ENCODE peak calls at places on chromosomes 4 and X, in nine cellular contexts. L is spleen, F is stomach, P is GM06990, C is BJ, A is heart left ventricle, D is tibial artery, M is bronchial epithelial cell, Q is lung. H is an unnamed sample.

GRCh38 chrX:71106427-71106826 is at the start of gene CXorf65:
- DNase-seq in L (peak; percentile 22), F (no peak), P (no peak), C (no peak), A (no peak), D (no peak), M (no peak), Q (no peak), H (no peak)

GRCh38 chr4:25106363-25107151 is 53.7 kb downstream of the SEPSECS start:
- DNase-seq in L (no peak), F (no peak), P (no peak), C (no peak), A (no peak), D (no peak), M (no peak), Q (no peak), H (no peak)

GRCh38 chrX:17595456-17596035 is 141.7 kb upstream of the SCML1 start:
- DNase-seq in L (no peak), F (no peak), P (no peak), C (peak; percentile 39), A (no peak), D (no peak), M (peak; percentile 91), Q (no peak), H (peak; percentile 64)

GRCh38 chrX:10833299-10834169 is 213.1 kb upstream of the MID1 start:
- DNase-seq in L (no peak), F (peak; percentile 58), P (no peak), C (no peak), A (peak; percentile 29), D (peak; percentile 25), M (peak; percentile 73), Q (peak; percentile 43), H (peak; percentile 58)

GRCh38 chrX:39758791-39759525 is 338.8 kb downstream of the BCOR start:
- DNase-seq in L (no peak), F (no peak), P (no peak), C (no peak), A (peak; percentile 61), D (no peak), M (no peak), Q (no peak), H (no peak)

GRCh38 chrX:120749141-120749846 is 119.4 kb upstream of the C1GALT1C1 start:
- DNase-seq in L (peak; percentile 78), F (no peak), P (peak; percentile 39), C (peak; percentile 41), A (no peak), D (no peak), M (no peak), Q (no peak), H (no peak)

GRCh38 chr4:159101983-159102622 is 776 bp upstream of the RAPGEF2 start:
- DNase-seq in L (no peak), F (no peak), P (no peak), C (no peak), A (no peak), D (no peak), M (no peak), Q (no peak), H (no peak)

GRCh38 chrX:24027985-24028384 is 999 bp upstream of the KLHL15 start:
- DNase-seq in L (no peak), F (no peak), P (no peak), C (no peak), A (no peak), D (no peak), M (no peak), Q (no peak), H (no peak)

GRCh38 chr4:102114118-102114630 is 231.1 kb downstream of the SLC39A8 start:
- DNase-seq in L (no peak), F (no peak), P (no peak), C (no peak), A (no peak), D (no peak), M (no peak), Q (no peak), H (no peak)

GRCh38 chr4:107213880-107214279 is 177.8 kb upstream of the DKK2 start:
- DNase-seq in L (no peak), F (no peak), P (no peak), C (no peak), A (no peak), D (no peak), M (no peak), Q (no peak), H (no peak)

GRCh38 chr4:29983890-29984289 is 736.3 kb upstream of the PCDH7 start:
- DNase-seq in L (peak; percentile 17), F (no peak), P (no peak), C (no peak), A (no peak), D (no peak), M (no peak), Q (no peak), H (no peak)

GRCh38 chrX:17476411-17476810 is 101.4 kb downstream of the NHS start:
- DNase-seq in L (no peak), F (no peak), P (no peak), C (no peak), A (no peak), D (no peak), M (no peak), Q (no peak), H (no peak)

GRCh38 chrX:40151211-40152172 is 53.7 kb upstream of the BCOR start:
- DNase-seq in L (no peak), F (peak; percentile 71), P (no peak), C (no peak), A (peak; percentile 59), D (no peak), M (no peak), Q (no peak), H (no peak)

GRCh38 chr4:4837921-4838601 is 21.4 kb upstream of the MSX1 start:
- DNase-seq in L (peak; percentile 54), F (peak; percentile 14), P (no peak), C (no peak), A (no peak), D (no peak), M (peak; percentile 8), Q (no peak), H (no peak)

GRCh38 chr4:102430511-102430910 is 70.6 kb upstream of the NFKB1 start:
- DNase-seq in L (no peak), F (no peak), P (no peak), C (no peak), A (no peak), D (no peak), M (peak; percentile 40), Q (no peak), H (no peak)

GRCh38 chr4:127609484-127609883 is 23.3 kb upstream of the INTU start:
- DNase-seq in L (no peak), F (no peak), P (no peak), C (no peak), A (no peak), D (no peak), M (no peak), Q (no peak), H (no peak)

DNA sequence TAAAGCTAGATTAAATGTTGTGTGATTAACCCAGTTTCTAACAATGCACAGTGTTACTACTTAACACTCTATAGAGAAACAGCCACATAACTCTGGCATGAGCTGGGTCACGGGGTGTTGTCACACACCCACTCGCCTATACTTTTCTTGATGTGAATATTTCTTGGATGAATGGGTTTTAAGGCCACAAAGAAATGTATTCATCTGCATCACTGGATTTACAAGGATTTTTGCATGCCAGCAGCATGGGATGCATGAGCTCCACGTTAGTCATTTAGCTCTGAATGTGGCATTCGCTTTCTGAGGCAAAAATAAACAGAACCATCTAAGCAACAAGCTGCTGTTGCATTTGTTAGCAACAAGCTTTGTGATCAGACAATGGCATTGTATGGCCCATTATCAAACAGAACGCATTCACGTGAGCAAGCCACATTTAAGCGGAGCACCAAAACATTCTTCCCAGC is 89.7 kb downstream of the LRP2BP start:
- DNase-seq in L (no peak), F (no peak), P (no peak), C (peak; percentile 97), A (no peak), D (no peak), M (peak; percentile 98), Q (no peak), H (no peak)
- H3K4me3 ChIP-seq in L (no peak overlapping the region), F (no peak overlapping the region), P (no peak overlapping the region), C (no peak overlapping the region), A (no peak overlapping the region), D (no peak overlapping the region), M (no peak overlapping the region), Q (no peak overlapping the region), H (no peak overlapping the region)

GRCh38 chr4:142846105-142846728 is at the start of gene INPP4B:
- DNase-seq in L (peak; percentile 76), F (peak; percentile 34), P (peak; percentile 52), C (no peak), A (peak; percentile 74), D (peak; percentile 24), M (peak; percentile 31), Q (no peak), H (peak; percentile 44)
- H3K4me3 ChIP-seq in L (peak within 1 kb of the TSS; percentile 51), F (peak within 1 kb of the TSS; percentile 65), P (peak within 1 kb of the TSS; percentile 55), C (peak within 1 kb of the TSS; percentile 62), A (peak within 1 kb of the TSS; percentile 75), D (peak within 1 kb of the TSS; percentile 93), M (peak within 1 kb of the TSS; percentile 49), Q (peak within 1 kb of the TSS; percentile 61), H (peak within 1 kb of the TSS; percentile 55)

GRCh38 chr4:156952078-156952759 is 19.4 kb downstream of the PDGFC start:
- DNase-seq in L (no peak), F (no peak), P (no peak), C (no peak), A (no peak), D (no peak), M (no peak), Q (no peak), H (no peak)
- H3K4me3 ChIP-seq in L (no peak overlapping the region), F (no peak overlapping the region), P (no peak overlapping the region), C (no peak overlapping the region), A (no peak overlapping the region), D (no peak overlapping the region), M (no peak overlapping the region), Q (no peak overlapping the region), H (no peak overlapping the region)

GRCh38 chr4:106162278-106162677 is 153.7 kb downstream of the TBCK start:
- DNase-seq in L (peak; percentile 29), F (no peak), P (no peak), C (no peak), A (no peak), D (no peak), M (no peak), Q (no peak), H (no peak)

DNA sequence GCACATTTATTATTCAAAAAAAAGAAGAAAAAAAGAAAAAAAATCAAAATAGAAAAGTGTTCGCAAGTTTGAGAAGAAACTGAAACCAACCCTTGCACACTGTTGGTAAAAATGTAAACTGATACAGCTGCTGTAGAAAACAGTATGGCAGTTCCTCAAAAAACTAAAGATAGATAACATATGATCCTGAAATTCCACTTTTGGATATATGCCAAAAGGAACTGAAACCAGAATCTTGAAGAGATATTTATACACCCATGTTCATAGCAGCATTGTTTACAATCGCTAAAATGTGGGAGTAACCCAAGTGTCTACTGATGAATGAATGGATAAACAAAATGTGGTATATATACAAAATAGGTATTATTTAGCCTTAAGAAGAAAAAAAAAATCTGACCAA is 155.4 kb downstream of the TBCK start:
- DNase-seq in L (no peak), F (no peak), P (no peak), C (no peak), A (no peak), D (no peak), M (no peak), Q (no peak), H (peak; percentile 8)
- H3K4me3 ChIP-seq in L (no peak overlapping the region), F (no peak overlapping the region), P (no peak overlapping the region), C (no peak overlapping the region), A (no peak overlapping the region), D (no peak overlapping the region), M (no peak overlapping the region), Q (no peak overlapping the region), H (no peak overlapping the region)

GRCh38 chr4:122854444-122854843 is 27.8 kb downstream of the FGF2 start:
- DNase-seq in L (no peak), F (no peak), P (no peak), C (no peak), A (no peak), D (no peak), M (no peak), Q (no peak), H (no peak)
- H3K4me3 ChIP-seq in L (no peak overlapping the region), F (peak overlapping the region; percentile 19), P (no peak overlapping the region), C (no peak overlapping the region), A (no peak overlapping the region), D (peak overlapping the region; percentile 25), M (no peak overlapping the region), Q (no peak overlapping the region), H (no peak overlapping the region)

H was measured in small intestine.